ENCODE peak calls at places on chromosomes 6 and 20, in six cellular contexts. U, Q, I, K, L and O are unnamed samples.

GRCh38 chr6:72246926-72247325 is 360.6 kb downstream of the RIMS1 start:
- DNase-seq in U (peak), Q (no peak), I (no peak), K (no peak), L (no peak), O (no peak)

GRCh38 chr20:38685853-38686473 is 38.3 kb upstream of the SLC32A1 start:
- DNase-seq in U (peak), Q (no peak), I (peak), K (peak), L (peak), O (peak)

GRCh38 chr20:39706089-39706721 is 744.1 kb downstream of the DHX35 start:
- DNase-seq in U (no peak), Q (no peak), I (peak), K (peak), L (no peak), O (no peak)

GRCh38 chr6:89462503-89462902 is 29.6 kb downstream of the ANKRD6 start:
- DNase-seq in U (no peak), Q (no peak), I (no peak), K (no peak), L (no peak), O (no peak)

GRCh38 chr6:6546318-6547110 is 42.0 kb upstream of the LY86 start:
- DNase-seq in U (peak), Q (peak), I (peak), K (peak), L (peak), O (peak)

GRCh38 chr6:125584468-125584939 is 164.9 kb upstream of the HEY2 start:
- DNase-seq in U (peak), Q (no peak), I (peak), K (no peak), L (no peak), O (no peak)

GRCh38 chr6:1067346-1067745 is 244.6 kb upstream of the FOXQ1 start:
- DNase-seq in U (no peak), Q (no peak), I (no peak), K (no peak), L (no peak), O (no peak)

GRCh38 chr6:7542878-7543394 is 1.5 kb downstream of the DSP start:
- DNase-seq in U (peak), Q (peak), I (peak), K (peak), L (no peak), O (peak)

GRCh38 chr6:25280617-25280990 is 1.4 kb downstream of the CARMIL1 start:
- DNase-seq in U (peak), Q (no peak), I (no peak), K (no peak), L (no peak), O (peak)

GRCh38 chr6:7674291-7674690 is 51.6 kb upstream of the BMP6 start:
- DNase-seq in U (no peak), Q (no peak), I (no peak), K (peak), L (no peak), O (no peak)

GRCh38 chr20:37297066-37297736 is 7.7 kb downstream of the MANBAL start:
- DNase-seq in U (peak), Q (peak), I (no peak), K (peak), L (no peak), O (no peak)

GRCh38 chr6:81331526-81331925 is 421.0 kb downstream of the TENT5A start:
- DNase-seq in U (no peak), Q (no peak), I (no peak), K (peak), L (no peak), O (no peak)

GRCh38 chr20:58109126-58109880 is 119.2 kb downstream of the ANKRD60 start:
- DNase-seq in U (peak), Q (no peak), I (no peak), K (peak), L (no peak), O (no peak)

GRCh38 chr6:46378882-46379405 is 112.3 kb downstream of the RCAN2 start:
- DNase-seq in U (no peak), Q (no peak), I (no peak), K (no peak), L (no peak), O (peak)

DNA sequence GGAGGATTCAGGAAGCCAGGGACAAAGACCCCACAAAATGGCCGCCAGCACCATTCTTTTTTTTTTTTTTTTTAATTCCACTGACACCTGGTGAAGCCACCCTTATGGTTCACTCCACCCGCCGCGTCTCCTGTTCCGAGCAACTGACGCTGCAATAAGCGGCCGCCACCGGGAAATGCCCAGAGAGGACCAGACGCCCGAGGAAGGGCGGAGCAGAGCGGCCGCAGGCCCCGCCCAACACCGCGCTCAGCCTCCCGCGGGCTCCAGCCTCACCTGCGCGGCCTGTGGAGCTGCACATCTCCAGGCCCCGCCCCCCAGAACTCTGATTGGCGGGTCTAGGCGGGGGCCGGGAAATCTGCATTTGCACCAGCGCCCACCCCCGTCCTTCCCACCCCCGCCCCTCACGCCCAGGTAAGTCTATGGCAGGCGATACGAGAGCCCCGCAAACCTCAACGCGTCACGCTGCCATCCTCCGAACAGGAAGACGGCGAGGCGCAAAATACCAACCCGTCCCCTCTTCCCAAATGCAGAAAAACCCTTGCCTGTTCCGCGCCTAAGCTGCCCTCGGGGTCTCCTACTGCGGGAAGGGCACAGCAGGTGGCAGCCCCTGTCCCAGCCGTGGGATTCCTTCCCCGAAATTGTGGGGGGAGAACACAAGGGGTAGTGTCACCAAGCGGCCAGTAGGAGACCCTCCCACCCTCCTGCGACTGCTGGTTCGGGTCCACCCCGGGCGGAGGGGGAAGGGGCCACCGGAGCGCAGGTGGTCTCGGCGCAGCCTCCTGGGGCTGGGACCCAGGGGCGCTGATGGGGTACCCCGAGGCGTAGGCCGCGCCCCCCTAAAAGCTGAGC is 948 bp downstream of the ATP9A start:
- DNase-seq in U (peak), Q (peak), I (peak), K (peak), L (peak), O (no peak)
- H3K4me3 ChIP-seq in U (peak), Q (peak), I (peak), K (peak), L (no peak), O (no peak)

GRCh38 chr6:95127266-95127665 is 450.1 kb upstream of the MANEA start:
- DNase-seq in U (no peak), Q (no peak), I (no peak), K (no peak), L (no peak), O (no peak)

GRCh38 chr6:95133578-95133977 is 443.8 kb upstream of the MANEA start:
- DNase-seq in U (peak), Q (no peak), I (no peak), K (no peak), L (no peak), O (peak)

DNA sequence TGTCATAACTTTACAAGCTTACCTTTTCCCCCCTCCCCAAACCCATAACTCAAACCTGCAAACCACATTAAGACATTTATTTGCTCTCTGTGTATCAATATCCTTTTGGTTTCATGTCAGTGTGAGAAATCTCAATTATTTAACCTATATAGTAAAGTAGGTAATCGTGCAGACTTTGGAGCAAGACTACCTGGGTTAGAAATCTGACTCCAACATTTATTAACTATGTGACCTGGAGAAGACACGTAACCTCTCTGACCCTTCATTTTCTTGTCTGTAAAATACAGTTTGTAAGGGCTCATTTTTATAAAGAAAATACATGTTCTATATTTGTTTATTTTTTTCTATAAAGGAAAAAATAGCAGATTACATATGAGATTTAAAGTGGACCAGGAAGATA is 448.9 kb upstream of the MANEA start:
- DNase-seq in U (no peak), Q (no peak), I (no peak), K (no peak), L (no peak), O (no peak)
- H3K4me3 ChIP-seq in U (no peak), Q (no peak), I (no peak), K (no peak), L (no peak), O (no peak)

DNA sequence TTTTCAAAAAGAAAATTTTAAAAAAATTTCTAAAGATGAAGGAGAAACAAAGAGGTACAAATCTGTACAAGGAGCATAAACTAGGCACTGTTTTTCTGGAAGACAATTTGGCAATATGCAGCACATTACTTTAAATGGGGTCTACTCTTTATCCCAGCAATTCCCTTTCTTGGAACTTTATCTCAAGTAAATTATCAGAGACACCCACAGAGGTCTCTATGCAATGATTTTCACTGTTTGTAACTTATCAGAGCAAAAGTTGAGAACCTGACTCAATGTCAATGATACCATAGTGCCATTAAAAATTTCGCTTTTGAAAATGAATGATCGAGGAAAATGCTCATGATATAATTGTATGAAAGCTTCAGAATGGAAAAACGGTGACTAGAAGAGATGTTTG is 35.7 kb downstream of the SLC22A23 start:
- DNase-seq in U (no peak), Q (no peak), I (no peak), K (no peak), L (no peak), O (peak)
- H3K4me3 ChIP-seq in U (no peak), Q (no peak), I (no peak), K (no peak), L (no peak), O (no peak)

DNA sequence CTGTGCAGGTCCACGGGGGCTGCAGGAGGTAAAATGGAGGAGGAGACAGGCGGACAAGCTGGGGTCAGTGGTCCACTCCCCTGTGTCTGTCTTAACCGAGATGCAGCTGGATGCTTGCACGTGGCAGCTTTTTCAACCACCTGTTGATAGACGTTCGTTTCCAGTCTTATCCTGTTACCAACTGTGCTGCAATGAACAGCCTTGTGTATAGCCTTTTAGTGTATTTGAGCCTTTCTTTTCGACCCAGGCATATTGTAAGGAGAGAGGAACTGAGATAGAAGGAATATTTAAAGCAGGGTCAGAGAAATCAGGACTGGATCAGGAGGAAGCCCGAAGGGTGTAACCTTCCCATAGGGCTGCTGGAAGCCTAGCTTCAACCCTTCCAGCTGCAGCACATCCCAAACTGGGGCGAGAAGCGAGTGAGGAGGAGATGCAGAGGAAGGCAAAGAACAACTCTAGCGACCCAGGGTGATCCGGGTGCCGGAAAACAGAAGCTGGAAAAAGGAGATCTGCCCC is 11.4 kb downstream of the TRIM31 start:
- DNase-seq in U (peak), Q (no peak), I (no peak), K (peak), L (no peak), O (no peak)
- H3K4me3 ChIP-seq in U (peak), Q (peak), I (peak), K (peak), L (peak), O (peak)

GRCh38 chr20:54318892-54319291 is 111.0 kb downstream of the PFDN4 start:
- DNase-seq in U (no peak), Q (no peak), I (no peak), K (no peak), L (no peak), O (no peak)

GRCh38 chr20:54320148-54320607 is 112.3 kb downstream of the PFDN4 start:
- DNase-seq in U (peak), Q (no peak), I (no peak), K (no peak), L (peak), O (no peak)

GRCh38 chr20:54324041-54324440 is 116.2 kb downstream of the PFDN4 start:
- DNase-seq in U (no peak), Q (no peak), I (no peak), K (no peak), L (no peak), O (no peak)

GRCh38 chr20:54323227-54323734 is 115.4 kb downstream of the PFDN4 start:
- DNase-seq in U (no peak), Q (no peak), I (no peak), K (no peak), L (no peak), O (no peak)

DNA sequence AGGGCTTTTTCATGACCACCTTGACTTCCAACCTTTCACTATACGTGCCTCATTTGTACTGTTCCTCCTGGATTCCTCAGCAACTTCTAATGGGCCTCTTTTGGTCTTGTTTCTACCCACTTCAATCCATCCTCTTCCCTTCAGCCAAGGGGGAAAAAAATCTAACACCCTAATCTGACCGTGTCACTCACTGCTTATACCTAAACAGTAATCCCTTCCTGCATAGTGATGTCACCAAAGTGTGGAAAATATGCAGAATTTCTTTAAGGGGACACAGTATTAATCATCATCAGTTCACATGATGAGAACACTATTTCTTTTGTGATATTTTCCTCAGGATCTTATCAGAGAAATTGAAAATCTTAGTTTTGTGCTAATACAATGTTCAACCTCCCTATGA is 113.8 kb downstream of the PFDN4 start:
- DNase-seq in U (no peak), Q (no peak), I (no peak), K (no peak), L (no peak), O (no peak)
- H3K4me3 ChIP-seq in U (no peak), Q (no peak), I (no peak), K (no peak), L (no peak), O (no peak)

GRCh38 chr6:20409427-20409971 is 7.8 kb downstream of the E2F3 start:
- DNase-seq in U (no peak), Q (no peak), I (no peak), K (no peak), L (peak), O (no peak)
- H3K4me3 ChIP-seq in U (no peak), Q (no peak), I (no peak), K (no peak), L (peak), O (no peak)

GRCh38 chr6:97069363-97069762 is 144.8 kb downstream of the KLHL32 start:
- DNase-seq in U (no peak), Q (no peak), I (no peak), K (no peak), L (no peak), O (no peak)

GRCh38 chr6:97064578-97064977 is 140.1 kb downstream of the KLHL32 start:
- DNase-seq in U (peak), Q (no peak), I (no peak), K (no peak), L (no peak), O (no peak)

GRCh38 chr6:97066056-97066455 is 141.5 kb downstream of the KLHL32 start:
- DNase-seq in U (no peak), Q (no peak), I (no peak), K (no peak), L (no peak), O (no peak)

GRCh38 chr6:97067045-97067444 is 142.5 kb downstream of the KLHL32 start:
- DNase-seq in U (no peak), Q (no peak), I (no peak), K (no peak), L (no peak), O (no peak)

DNA sequence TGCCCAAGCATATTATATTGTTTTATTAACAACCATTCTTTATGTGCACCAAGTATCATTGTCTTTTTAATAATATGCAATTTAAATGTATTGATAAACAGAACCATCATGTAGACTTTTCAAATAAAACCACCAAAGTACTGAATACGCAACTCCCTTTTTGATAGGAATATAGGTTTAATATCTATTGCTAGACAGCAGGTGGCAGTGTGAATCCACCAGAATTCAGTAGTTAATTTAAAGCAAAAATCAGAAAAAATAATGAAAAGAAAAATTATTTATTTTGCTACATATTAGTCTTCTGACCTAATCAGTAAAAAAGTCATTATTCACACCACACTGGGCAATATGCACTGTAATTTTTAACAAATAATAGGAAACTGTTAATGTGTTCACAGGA is 143.7 kb downstream of the KLHL32 start:
- DNase-seq in U (peak), Q (no peak), I (no peak), K (peak), L (peak), O (peak)
- H3K4me3 ChIP-seq in U (no peak), Q (no peak), I (no peak), K (no peak), L (no peak), O (no peak)

GRCh38 chr6:42091718-42092023 is 41.3 kb downstream of the TAF8 start:
- DNase-seq in U (no peak), Q (no peak), I (no peak), K (no peak), L (no peak), O (no peak)
- H3K4me3 ChIP-seq in U (no peak), Q (no peak), I (no peak), K (no peak), L (no peak), O (no peak)

DNA sequence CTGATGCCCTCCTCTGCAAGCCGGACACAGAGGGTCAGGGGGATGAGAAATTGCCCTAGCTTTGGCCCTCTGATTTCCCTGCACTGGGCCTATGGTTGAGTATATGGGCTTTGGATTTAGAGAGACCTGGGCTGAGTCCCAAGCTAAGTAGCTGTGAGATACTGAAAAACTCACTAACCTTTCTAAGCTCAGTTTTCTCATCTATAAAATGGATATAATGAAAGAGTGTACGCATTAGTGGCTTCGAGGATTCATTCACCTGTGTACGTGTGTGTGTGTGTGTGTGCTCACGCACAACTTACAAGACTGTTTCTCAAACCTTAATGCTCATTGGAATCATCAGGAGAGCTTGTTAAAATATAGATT is 12.7 kb upstream of the RBPJL start:
- DNase-seq in U (no peak), Q (no peak), I (no peak), K (no peak), L (no peak), O (no peak)
- H3K4me3 ChIP-seq in U (no peak), Q (peak), I (peak), K (no peak), L (peak), O (no peak)